ENCODE peak calls at places on chromosomes 4 and X, in ten cellular contexts. G is WERI-Rb-1, L is heart left ventricle, A is Karpas-422, F is fibroblast of lung, S is mammary epithelial cell, B is H9, W is kidney, M is uterus, H is HL-60. E is an unnamed sample.

GRCh38 chr4:137125011-137125410 is 407.3 kb downstream of the PCDH18 start:
- DNase-seq in A (no peak), B (no peak), H (no peak), F (peak), G (no peak), L (peak), S (peak), W (no peak), M (no peak), E (no peak)

GRCh38 chr4:133150643-133151300 is 1.7 kb downstream of the PCDH10 start:
- DNase-seq in F (peak), L (no peak), B (peak), G (peak), A (no peak), W (peak), M (no peak), S (no peak), H (no peak), E (no peak)

GRCh38 chr4:79413032-79413431 is 5.0 kb upstream of the GK2 start:
- DNase-seq in G (no peak), A (no peak), B (no peak), F (no peak), L (no peak), S (no peak), H (no peak), W (no peak), M (no peak), E (no peak)

GRCh38 chrX:30679369-30679768 is 26.1 kb downstream of the GK start:
- DNase-seq in A (no peak), F (no peak), H (no peak), G (no peak), L (no peak), S (no peak), W (no peak), M (no peak), B (no peak), E (no peak)

GRCh38 chrX:78378476-78379115 is 51.2 kb upstream of the CYSLTR1 start:
- DNase-seq in H (no peak), M (no peak), S (no peak), L (no peak), A (no peak), B (no peak), F (no peak), W (no peak), G (no peak), E (no peak)

GRCh38 chrX:86148024-86148511 is at the start of gene DACH2:
- DNase-seq in M (peak), G (peak), S (peak), W (peak), H (peak), L (peak), B (peak), F (peak), A (no peak), E (peak)

GRCh38 chr4:94621491-94622080 is 136.2 kb upstream of the BMPR1B start:
- DNase-seq in L (no peak), A (peak), M (no peak), F (peak), G (peak), W (no peak), H (peak), S (peak), B (no peak), E (no peak)

GRCh38 chr4:148430847-148431246 is 11.4 kb downstream of the NR3C2 start:
- DNase-seq in H (no peak), M (no peak), S (no peak), W (no peak), G (no peak), A (no peak), F (no peak), B (no peak), L (no peak), E (no peak)

GRCh38 chrX:28124416-28124815 is 143.2 kb upstream of the DCAF8L1 start:
- DNase-seq in L (no peak), H (no peak), S (no peak), B (no peak), W (no peak), A (no peak), M (no peak), G (no peak), F (no peak), E (no peak)

GRCh38 chrX:15686818-15687685 is 22.4 kb upstream of the CLTRN start:
- DNase-seq in A (peak), G (peak), B (peak), L (peak), H (peak), S (peak), W (no peak), M (peak), F (peak), E (no peak)

GRCh38 chr4:24858550-24858949 is 54.3 kb downstream of the CCDC149 start:
- DNase-seq in S (no peak), A (no peak), L (no peak), W (no peak), M (no peak), H (no peak), B (no peak), F (no peak), G (no peak), E (no peak)

GRCh38 chr4:150072471-150072870 is 5.8 kb upstream of the DCLK2 start:
- DNase-seq in S (no peak), H (no peak), W (no peak), F (no peak), M (no peak), G (no peak), B (no peak), A (no peak), L (no peak), E (no peak)
- H3K27ac ChIP-seq in S (no peak), H (no peak), W (no peak), F (no peak), M (no peak), G (no peak), B (no peak), A (no peak), L (no peak), E (no peak)

GRCh38 chrX:54178100-54178940 is 4.7 kb downstream of the FAM120C start:
- DNase-seq in A (no peak), S (peak), W (no peak), G (no peak), M (no peak), B (no peak), H (no peak), L (no peak), F (peak), E (no peak)
- H3K27ac ChIP-seq in A (no peak), S (peak), W (no peak), G (no peak), M (no peak), B (no peak), H (no peak), L (no peak), F (no peak), E (no peak)

GRCh38 chr4:7434766-7435150 is at the start of gene PSAPL1:
- DNase-seq in W (peak), B (peak), F (peak), A (no peak), H (no peak), M (no peak), S (peak), G (no peak), L (no peak), E (peak)
- H3K27ac ChIP-seq in W (no peak), B (no peak), F (no peak), A (no peak), H (no peak), M (no peak), S (no peak), G (no peak), L (no peak), E (no peak)

GRCh38 chr4:38671594-38671943 is 7.6 kb downstream of the KLF3 start:
- DNase-seq in B (no peak), F (no peak), A (no peak), W (no peak), H (no peak), S (no peak), M (no peak), L (no peak), G (no peak), E (no peak)
- H3K27ac ChIP-seq in B (no peak), F (peak), A (no peak), W (peak), H (no peak), S (no peak), M (peak), L (peak), G (peak), E (peak)

GRCh38 chr4:95833652-95834276 is 6.1 kb upstream of the PDHA2 start:
- DNase-seq in B (no peak), W (no peak), G (no peak), F (no peak), S (no peak), M (no peak), H (no peak), A (no peak), L (no peak), E (no peak)
- H3K27ac ChIP-seq in B (no peak), W (no peak), G (no peak), F (no peak), S (no peak), M (no peak), H (no peak), A (no peak), L (no peak), E (no peak)

DNA sequence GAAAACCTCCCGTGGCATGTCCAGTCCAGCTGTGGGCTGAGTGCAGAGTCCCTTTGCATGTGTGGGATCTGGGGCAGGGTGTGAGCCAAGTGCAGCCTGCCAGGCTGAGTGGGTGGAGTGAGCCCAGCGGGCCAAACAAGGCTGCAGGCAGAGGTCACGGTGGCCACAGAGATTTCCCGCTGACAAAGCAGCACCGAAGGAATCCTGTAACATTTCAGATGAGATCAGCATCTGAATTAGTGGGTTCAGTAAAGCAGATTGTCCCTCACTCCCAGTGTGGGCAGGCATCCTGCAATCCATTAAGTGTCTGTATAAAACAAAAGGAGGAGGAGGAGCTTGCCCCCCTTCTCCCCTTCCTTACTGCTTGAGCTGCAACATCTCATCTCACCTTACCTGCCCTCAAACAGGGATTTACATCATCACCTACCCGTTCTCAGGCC is 324.4 kb downstream of the FAT4 start:
- DNase-seq in W (peak), S (no peak), G (peak), H (no peak), L (no peak), B (peak), M (no peak), F (peak), A (no peak), E (no peak)
- H3K27ac ChIP-seq in W (no peak), S (no peak), G (peak), H (no peak), L (no peak), B (peak), M (no peak), F (no peak), A (no peak), E (no peak)

DNA sequence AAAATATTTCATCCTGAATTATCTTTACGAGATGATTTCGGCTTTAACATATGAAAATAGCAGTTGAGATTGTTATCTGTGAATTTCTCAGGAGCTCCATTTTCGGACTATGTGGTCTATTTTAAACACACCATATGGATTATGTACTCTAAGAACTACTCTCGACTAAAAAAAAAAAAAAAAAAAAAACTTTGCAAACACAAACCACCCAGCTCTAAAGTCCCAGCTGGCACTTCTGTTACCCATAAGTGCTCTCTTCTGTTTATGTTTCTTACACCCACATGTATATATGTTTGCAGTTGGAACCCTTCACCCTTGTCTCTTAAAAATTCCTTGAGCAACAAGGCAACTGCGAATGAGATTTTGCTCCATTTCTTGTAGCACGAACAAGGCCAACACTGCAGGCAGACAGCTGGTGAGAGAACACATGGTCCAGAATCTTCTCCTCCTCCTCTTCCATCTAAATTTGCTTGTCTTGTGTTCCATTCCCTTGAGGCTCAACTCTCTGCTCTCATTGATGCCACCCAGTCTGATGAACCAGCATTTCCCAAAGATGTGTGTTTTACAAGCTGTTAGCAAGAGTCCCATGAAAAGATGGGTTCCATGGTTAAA is 172.7 kb upstream of the HCCS start:
- DNase-seq in F (peak), M (no peak), G (no peak), H (no peak), W (no peak), A (no peak), S (no peak), L (no peak), B (no peak), E (no peak)
- H3K27ac ChIP-seq in F (no peak), M (no peak), G (no peak), H (no peak), W (no peak), A (no peak), S (no peak), L (no peak), B (no peak), E (no peak)

GRCh38 chrX:19604375-19604774 is 89.1 kb upstream of the MAP3K15 start:
- DNase-seq in W (no peak), B (no peak), H (no peak), A (no peak), F (no peak), L (no peak), G (no peak), M (no peak), S (no peak), E (no peak)
- H3K27ac ChIP-seq in W (no peak), B (no peak), H (no peak), A (no peak), F (no peak), L (no peak), G (no peak), M (no peak), S (no peak), E (no peak)

GRCh38 chr4:40621229-40621591 is 8.5 kb downstream of the RBM47 start:
- DNase-seq in M (no peak), L (no peak), B (no peak), G (no peak), S (no peak), W (no peak), A (peak), H (no peak), F (no peak), E (no peak)
- H3K27ac ChIP-seq in M (no peak), L (no peak), B (no peak), G (no peak), S (peak), W (no peak), A (no peak), H (peak), F (no peak), E (peak)

DNA sequence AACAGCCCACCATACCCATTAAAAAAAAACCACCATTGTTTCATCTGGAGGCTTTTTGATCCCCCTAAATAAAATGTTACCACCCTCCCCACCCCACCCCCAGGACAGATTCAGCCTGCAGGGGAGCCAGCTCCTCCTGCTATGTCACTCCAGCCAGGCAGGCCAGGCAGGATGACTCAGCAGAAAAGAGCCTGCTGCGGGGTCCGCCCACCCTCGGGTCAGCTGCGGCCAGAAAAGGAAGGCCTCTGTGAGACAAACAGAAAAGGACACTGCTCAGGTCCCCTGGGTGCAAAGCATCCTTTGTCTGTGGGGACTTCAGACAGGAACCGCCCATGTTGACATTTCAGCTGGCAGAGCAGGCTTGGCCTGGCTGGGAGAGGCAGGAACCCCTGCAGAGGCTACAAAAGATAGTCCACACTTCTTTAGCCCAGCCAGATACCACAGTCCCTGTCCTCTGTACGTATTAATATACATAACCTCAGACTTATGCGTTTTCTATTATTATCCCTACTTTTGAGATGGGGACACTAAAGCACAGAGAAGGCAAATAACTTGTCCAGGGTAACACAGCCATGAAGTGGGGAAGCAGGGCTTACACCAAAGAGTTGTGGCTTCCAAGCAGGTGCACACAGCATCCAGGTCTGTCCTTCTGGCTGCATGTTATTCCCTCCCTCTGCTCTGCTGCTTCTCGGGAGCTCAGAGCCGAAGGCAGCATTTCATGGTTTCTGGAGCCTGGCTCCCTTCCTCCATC is 147.7 kb downstream of the CPEB2 start:
- DNase-seq in B (peak), G (peak), M (peak), W (peak), L (peak), F (peak), H (peak), A (peak), S (peak), E (peak)
- H3K27ac ChIP-seq in B (no peak), G (no peak), M (no peak), W (no peak), L (no peak), F (peak), H (no peak), A (no peak), S (no peak), E (no peak)

E was measured in upper lobe of right lung.